ENCODE peak calls at places on chromosomes 16 and 17, in seven cellular contexts. K is anterior cingulate cortex; A is A549; X is HTR-8/SVneo; D is stimulated activated CD8-positive, alpha-beta memory T cell treated with anti-CD3 and anti-CD28 coated beads, Interleukin-4, amount 100 ng/mL, for 1 hour; H is CD14-positive monocyte; B is mammary epithelial cell. W is an unnamed sample.

GRCh38 chr16:56708418-56708817 is 21.5 kb upstream of the NUP93 start:
- DNase-seq in D (no peak), H (no peak), X (no peak), K (no peak), B (no peak), A (no peak), W (no peak)

GRCh38 chr17:1237471-1237870 is 32.8 kb upstream of the BHLHA9 start:
- DNase-seq in B (no peak), D (no peak), H (no peak), K (no peak), A (no peak), X (no peak), W (no peak)

GRCh38 chr17:56099649-56100048 is 53.6 kb upstream of the ANKFN1 start:
- DNase-seq in A (no peak), K (no peak), H (no peak), D (no peak), B (no peak), X (no peak), W (no peak)

GRCh38 chr16:88907768-88908167 is 41.3 kb upstream of the PABPN1L start:
- DNase-seq in A (no peak), K (no peak), B (peak), H (no peak), D (no peak), X (peak), W (no peak)

GRCh38 chr16:54928016-54928356 is 2.7 kb upstream of the IRX5 start:
- DNase-seq in X (no peak), H (no peak), K (no peak), A (no peak), B (peak), D (no peak), W (peak)

GRCh38 chr16:75566889-75567255 is 693 bp downstream of the GABARAPL2 start:
- DNase-seq in A (no peak), K (no peak), X (no peak), B (no peak), H (no peak), D (no peak), W (no peak)

GRCh38 chr16:75058815-75059214 is 57.8 kb downstream of the LDHD start:
- DNase-seq in A (no peak), K (no peak), B (no peak), X (no peak), D (no peak), H (no peak), W (no peak)

GRCh38 chr16:2499454-2499853 is 14.3 kb upstream of the ATP6V0C start:
- DNase-seq in B (no peak), K (no peak), H (no peak), A (no peak), X (no peak), D (no peak), W (no peak)

GRCh38 chr17:76527430-76528111 is 9.9 kb downstream of the CYGB start:
- DNase-seq in X (peak), K (no peak), A (no peak), D (no peak), B (peak), H (no peak), W (no peak)

GRCh38 chr16:89953671-89954406 is 5.3 kb downstream of the DEF8 start:
- DNase-seq in D (no peak), H (no peak), A (no peak), K (no peak), B (no peak), X (no peak), W (no peak)

GRCh38 chr17:28645576-28645939 is 600 bp upstream of the BLTP2 start:
- DNase-seq in K (no peak), X (no peak), H (no peak), A (no peak), D (no peak), B (no peak), W (no peak)

GRCh38 chr17:52709724-52710123 is 551.2 kb upstream of the CA10 start:
- DNase-seq in H (no peak), A (no peak), B (no peak), D (no peak), X (no peak), K (no peak), W (no peak)

GRCh38 chr16:15639061-15639568 is 3.8 kb downstream of the MARF1 start:
- DNase-seq in D (no peak), A (no peak), X (no peak), K (no peak), B (no peak), H (no peak), W (no peak)

W was measured in LoVo.